ENCODE peak calls at places on chromosomes 12 and 14, in five cellular contexts. Z is esophagus muscularis mucosa, W is IMR-90, L is lower leg skin, B is Peyer's patch. V is an unnamed sample.

GRCh38 chr14:49880267-49881064 is 12.4 kb upstream of the ARF6 start:
- DNase-seq in Z (no peak), W (no peak), B (peak), L (no peak), V (no peak)

GRCh38 chr14:61444215-61444768 is 122.9 kb downstream of the PRKCH start:
- DNase-seq in Z (peak), B (peak), L (no peak), W (no peak), V (no peak)

GRCh38 chr12:85843606-85844325 is 7.6 kb upstream of the RASSF9 start:
- DNase-seq in W (no peak), B (no peak), Z (no peak), L (no peak), V (no peak)

GRCh38 chr12:93130371-93131049 is 201.4 kb upstream of the EEA1 start:
- DNase-seq in W (no peak), B (no peak), Z (no peak), L (no peak), V (no peak)

GRCh38 chr12:120710805-120711296 is 593 bp downstream of the UNC119B start:
- DNase-seq in B (peak), L (no peak), Z (no peak), W (no peak), V (no peak)

GRCh38 chr14:23119362-23120327 is 590 bp upstream of the CEBPE start:
- DNase-seq in L (no peak), Z (no peak), B (peak), W (no peak), V (no peak)

GRCh38 chr12:75747572-75747995 is 236.2 kb upstream of the KRR1 start:
- DNase-seq in Z (no peak), L (no peak), B (no peak), W (peak), V (no peak)

GRCh38 chr12:64411427-64411826 is 7.2 kb downstream of the XPOT start:
- DNase-seq in Z (no peak), W (no peak), L (no peak), B (no peak), V (no peak)

GRCh38 chr12:94649349-94650142 is 811 bp downstream of the TMCC3 start:
- DNase-seq in L (peak), Z (no peak), B (peak), W (peak), V (no peak)

GRCh38 chr12:92745874-92746553 is 43.2 kb downstream of the PLEKHG7 start:
- DNase-seq in Z (peak), W (peak), L (peak), B (peak), V (peak)

GRCh38 chr12:131135786-131136538 is 182.3 kb downstream of the ADGRD1 start:
- DNase-seq in B (no peak), W (no peak), L (no peak), Z (no peak), V (no peak)

DNA sequence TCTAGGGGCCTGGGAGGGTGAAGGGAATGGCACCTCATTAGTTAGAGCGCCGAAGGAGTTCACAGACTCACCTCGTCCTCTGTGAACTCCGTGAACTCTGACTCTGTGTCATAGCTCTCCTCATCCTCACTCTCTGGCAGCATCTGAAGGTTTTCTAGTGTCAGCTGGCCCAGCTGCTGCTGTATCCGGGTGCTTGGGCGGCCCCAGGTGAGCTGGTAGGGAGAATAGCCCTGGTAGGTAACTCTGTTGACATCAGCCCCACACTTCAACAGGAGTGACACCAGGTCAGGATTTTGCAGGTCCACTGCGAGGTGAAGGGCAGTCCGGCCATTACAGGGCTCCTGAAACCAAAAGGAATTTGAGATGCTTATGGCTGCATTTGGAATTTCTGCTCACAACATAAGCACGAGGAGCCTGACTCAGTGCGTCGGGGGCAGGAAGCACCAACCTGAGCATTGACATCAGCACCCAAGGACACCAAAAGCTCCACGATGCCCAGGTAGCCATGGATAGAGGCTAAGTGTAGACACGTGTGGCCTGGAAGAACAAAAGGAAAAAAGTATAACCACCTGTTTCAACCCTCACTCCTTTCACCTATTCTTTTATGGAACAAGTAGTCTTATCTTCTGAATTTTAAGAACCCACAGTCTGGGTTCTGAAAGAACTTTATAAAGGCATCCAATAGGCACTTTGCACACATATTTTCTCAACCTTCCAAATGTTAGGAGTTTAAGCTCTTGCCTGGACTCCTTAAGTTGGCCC is 2.0 kb downstream of the NFKBIA start:
- DNase-seq in W (peak), L (peak), Z (no peak), B (peak), V (no peak)
- TF ChIP-seq POLR2A in W (no peak), L (no peak), Z (no peak), B (peak), V (no peak)

GRCh38 chr12:65952737-65953209 is 128.5 kb downstream of the HMGA2 start:
- DNase-seq in L (no peak), B (no peak), Z (no peak), W (peak), V (no peak)

GRCh38 chr12:65951697-65952096 is 127.4 kb downstream of the HMGA2 start:
- DNase-seq in B (no peak), Z (no peak), L (no peak), W (no peak), V (no peak)

GRCh38 chr12:65956056-65956738 is 131.9 kb downstream of the HMGA2 start:
- DNase-seq in L (no peak), Z (no peak), B (no peak), W (no peak), V (no peak)

GRCh38 chr12:65955418-65955817 is 131.1 kb downstream of the HMGA2 start:
- DNase-seq in L (no peak), W (no peak), Z (no peak), B (no peak), V (no peak)

GRCh38 chr12:65953621-65954020 is 129.3 kb downstream of the HMGA2 start:
- DNase-seq in Z (no peak), B (no peak), W (peak), L (no peak), V (no peak)
- TF ChIP-seq POLR2A in Z (no peak), B (no peak), W (no peak), L (no peak), V (no peak)

GRCh38 chr12:114764516-114764915 is 80.5 kb upstream of the TBX3 start:
- DNase-seq in B (no peak), W (peak), L (no peak), Z (no peak), V (no peak)
- TF ChIP-seq POLR2A in B (no peak), W (no peak), L (no peak), Z (no peak), V (no peak)

DNA sequence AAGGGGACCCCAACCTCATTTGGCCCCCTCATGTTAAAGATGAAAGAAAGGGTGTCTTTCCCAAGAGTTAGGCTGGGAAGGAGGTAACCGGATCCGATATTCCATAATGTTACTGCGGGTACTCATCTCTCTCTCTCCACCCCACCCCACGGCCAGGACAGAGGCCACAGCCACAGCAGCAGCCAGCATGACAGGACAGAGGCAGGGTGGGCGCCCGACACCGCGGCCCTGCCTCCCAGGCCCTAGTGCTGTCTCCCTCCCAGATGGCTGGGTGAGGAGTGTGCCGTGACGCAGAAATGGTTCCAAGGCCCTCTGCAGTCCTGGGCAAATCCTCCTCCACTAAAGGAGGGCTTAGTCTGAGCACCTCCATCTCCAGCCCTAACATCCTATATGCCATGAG is 6.2 kb downstream of the SLC6A12 start:
- DNase-seq in L (no peak), B (no peak), W (no peak), Z (no peak), V (no peak)
- TF ChIP-seq POLR2A in L (no peak), B (no peak), W (no peak), Z (no peak), V (no peak)

GRCh38 chr12:4271433-4272013 is 2.0 kb upstream of the CCND2 start:
- DNase-seq in B (no peak), L (no peak), Z (no peak), W (no peak), V (no peak)
- TF ChIP-seq POLR2A in B (peak), L (no peak), Z (peak), W (no peak), V (no peak)

DNA sequence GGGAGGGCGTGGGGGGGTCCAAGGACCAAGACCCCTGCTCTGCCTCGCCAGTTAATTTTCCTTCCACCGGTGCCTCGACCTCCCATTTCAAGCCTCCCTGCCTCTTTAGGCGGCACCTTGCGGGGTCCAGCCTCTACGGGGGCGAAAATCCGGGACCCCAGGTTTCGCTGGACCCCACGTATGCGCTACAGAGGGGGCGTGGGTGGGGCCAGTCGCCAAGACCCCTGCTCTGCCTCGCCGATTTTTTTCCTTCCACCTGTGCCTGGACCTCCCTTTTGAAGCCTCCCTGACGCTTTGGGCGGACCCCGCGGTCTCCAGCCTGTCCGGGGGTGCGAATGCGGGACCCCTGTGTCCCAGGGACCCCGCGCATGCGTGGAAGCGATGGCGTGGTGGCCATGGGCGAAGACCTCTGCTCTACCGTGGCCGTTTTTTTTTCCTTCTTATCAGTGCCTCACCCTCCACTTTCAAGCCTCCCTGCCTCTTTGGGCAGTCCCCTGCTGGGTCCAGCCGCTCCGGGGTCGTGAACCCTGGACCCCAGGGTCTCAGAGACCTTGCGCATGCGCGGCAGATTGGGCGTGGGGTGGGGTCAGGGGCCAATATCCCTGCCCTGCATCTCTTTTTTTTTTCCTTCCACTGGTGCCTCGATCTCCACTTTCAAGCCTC is 324.2 kb downstream of the ALG10 start:
- DNase-seq in B (no peak), W (no peak), L (no peak), Z (no peak), V (no peak)
- TF ChIP-seq POLR2A in B (no peak), W (no peak), L (no peak), Z (no peak), V (no peak)